ENCODE peak calls at places on chromosomes 16 and 17, in five cellular contexts. S is IMR-90, H is right lobe of liver, J is gastrocnemius medialis, B is HCT116. C is an unnamed sample.

GRCh38 chr17:79505199-79505598 is 105.7 kb downstream of the RBFOX3 start:
- DNase-seq in S (no peak), H (no peak), J (no peak), B (no peak), C (no peak)

GRCh38 chr17:83133302-83134121 is 54.1 kb downstream of the METRNL start:
- DNase-seq in S (no peak), H (no peak), J (no peak), B (no peak), C (peak; percentile 2)

GRCh38 chr17:11598274-11599221 is at the start of gene DNAH9:
- DNase-seq in S (no peak), H (peak; percentile 96), J (peak; percentile 82), B (no peak), C (peak; percentile 94)

GRCh38 chr17:79761894-79762570 is 15.9 kb upstream of the CBX2 start:
- DNase-seq in S (no peak), H (no peak), J (no peak), B (no peak), C (no peak)

GRCh38 chr17:37614823-37615222 is 5.6 kb upstream of the SYNRG start:
- DNase-seq in S (no peak), H (no peak), J (no peak), B (no peak), C (no peak)

GRCh38 chr17:17890773-17891759 is 54.3 kb upstream of the SREBF1 start:
- DNase-seq in S (peak; percentile 72), H (peak; percentile 66), J (no peak), B (peak; percentile 53), C (no peak)

GRCh38 chr17:61444831-61445230 is 7.4 kb upstream of the TBX4 start:
- DNase-seq in S (peak; percentile 79), H (no peak), J (no peak), B (no peak), C (no peak)

GRCh38 chr16:76157629-76158028 is 119.6 kb upstream of the CNTNAP4 start:
- DNase-seq in S (no peak), H (no peak), J (no peak), B (no peak), C (no peak)

GRCh38 chr16:13471036-13471435 is 448.9 kb upstream of the ERCC4 start:
- DNase-seq in S (no peak), H (no peak), J (no peak), B (no peak), C (no peak)

GRCh38 chr16:4468972-4469371 is 5.5 kb downstream of the NMRAL1 start:
- DNase-seq in S (no peak), H (no peak), J (no peak), B (no peak), C (no peak)

GRCh38 chr17:67636841-67637240 is 80.9 kb upstream of the NOL11 start:
- DNase-seq in S (peak; percentile 64), H (no peak), J (no peak), B (no peak), C (no peak)

GRCh38 chr17:81519284-81520020 is 6.9 kb upstream of the ACTG1 start:
- DNase-seq in S (no peak), H (peak; percentile 71), J (no peak), B (peak; percentile 80), C (no peak)

GRCh38 chr16:48623304-48624016 is 13.5 kb upstream of the N4BP1 start:
- DNase-seq in S (peak; percentile 75), H (peak; percentile 91), J (peak; percentile 66), B (peak; percentile 46), C (peak; percentile 84)

GRCh38 chr17:6517017-6517416 is 39.3 kb downstream of the PITPNM3 start:
- DNase-seq in S (no peak), H (no peak), J (no peak), B (no peak), C (no peak)

GRCh38 chr16:23523321-23523720 is 13.0 kb upstream of the GGA2 start:
- DNase-seq in S (no peak), H (no peak), J (no peak), B (no peak), C (no peak)

GRCh38 chr17:39631403-39631802 is 4.7 kb downstream of the PPP1R1B start:
- DNase-seq in S (no peak), H (no peak), J (no peak), B (no peak), C (no peak)

GRCh38 chr17:74484066-74484465 is 17.6 kb downstream of the CD300A start:
- DNase-seq in S (no peak), H (no peak), J (no peak), B (no peak), C (no peak)

GRCh38 chr17:77881545-77881944 is 77.0 kb upstream of the TNRC6C start:
- DNase-seq in S (peak; percentile 28), H (peak; percentile 73), J (peak; percentile 68), B (no peak), C (peak; percentile 94)

GRCh38 chr16:86042996-86043725 is 144.2 kb downstream of the IRF8 start:
- DNase-seq in S (no peak), H (no peak), J (no peak), B (no peak), C (no peak)

GRCh38 chr17:40937384-40937819 is at the start of gene KRT23:
- DNase-seq in S (no peak), H (no peak), J (no peak), B (no peak), C (no peak)

GRCh38 chr17:12422632-12423031 is 243.1 kb upstream of the MYOCD start:
- DNase-seq in S (no peak), H (no peak), J (no peak), B (no peak), C (peak; percentile 27)

GRCh38 chr16:30875881-30876791 is 17.7 kb downstream of the BCL7C start:
- DNase-seq in S (peak; percentile 26), H (no peak), J (no peak), B (no peak), C (no peak)

GRCh38 chr16:23712976-23713375 is at the start of gene ERN2:
- DNase-seq in S (no peak), H (no peak), J (no peak), B (no peak), C (no peak)

GRCh38 chr16:21101631-21102420 is 48.8 kb downstream of the DNAH3 start:
- DNase-seq in S (peak; percentile 20), H (no peak), J (no peak), B (peak; percentile 19), C (peak; percentile 13)

GRCh38 chr16:4519274-4520058 is 19.1 kb downstream of the CDIP1 start:
- DNase-seq in S (no peak), H (no peak), J (no peak), B (no peak), C (no peak)

GRCh38 chr17:56478836-56479447 is 114.6 kb upstream of the NOG start:
- DNase-seq in S (peak; percentile 25), H (no peak), J (no peak), B (peak; percentile 58), C (no peak)

GRCh38 chr16:30526137-30526822 is at the start of gene ZNF768:
- DNase-seq in S (no peak), H (peak; percentile 42), J (peak; percentile 35), B (no peak), C (no peak)

GRCh38 chr17:74455025-74455585 is 11.3 kb upstream of the CD300A start:
- DNase-seq in S (no peak), H (no peak), J (peak; percentile 40), B (no peak), C (peak; percentile 58)

GRCh38 chr17:68248199-68248825 is 469 bp downstream of the AMZ2 start:
- DNase-seq in S (peak; percentile 57), H (no peak), J (peak; percentile 63), B (no peak), C (no peak)

GRCh38 chr16:4859190-4859899 is 12.1 kb downstream of the UBN1 start:
- DNase-seq in S (no peak), H (no peak), J (no peak), B (no peak), C (no peak)

GRCh38 chr17:42286411-42287295 is 1.6 kb upstream of the STAT5A start:
- DNase-seq in S (no peak), H (no peak), J (peak; percentile 68), B (no peak), C (peak; percentile 49)

GRCh38 chr16:73068546-73069401 is 20.8 kb upstream of the ZFHX3 start:
- DNase-seq in S (peak; percentile 99), H (peak; percentile 47), J (peak; percentile 93), B (no peak), C (peak; percentile 83)

GRCh38 chr17:55089251-55089650 is 120.7 kb downstream of the STXBP4 start:
- DNase-seq in S (no peak), H (no peak), J (no peak), B (no peak), C (no peak)

GRCh38 chr17:55098765-55099164 is 130.2 kb downstream of the STXBP4 start:
- DNase-seq in S (no peak), H (no peak), J (no peak), B (no peak), C (no peak)

GRCh38 chr17:55089955-55090573 is 121.5 kb downstream of the STXBP4 start:
- DNase-seq in S (peak; percentile 18), H (no peak), J (no peak), B (peak; percentile 34), C (no peak)

DNA sequence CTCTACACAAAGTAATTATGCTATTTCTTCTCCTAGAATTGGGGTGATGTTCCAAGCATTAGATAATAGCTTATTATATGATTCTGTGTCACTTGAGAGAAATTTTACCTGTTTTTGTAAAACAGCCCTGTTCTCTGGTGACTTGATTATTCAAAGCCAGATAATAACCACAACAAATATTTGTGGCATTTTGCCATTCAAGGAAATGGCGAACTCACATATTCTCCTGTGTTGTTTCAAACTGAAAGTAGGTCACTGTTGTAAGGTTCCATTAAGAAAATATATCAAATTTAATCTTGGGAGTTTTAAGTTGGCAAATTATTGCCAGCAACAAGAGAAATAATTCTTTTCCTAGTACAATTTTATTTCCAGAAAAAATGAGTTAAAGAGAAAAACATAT is 124.8 kb downstream of the STXBP4 start:
- DNase-seq in S (no peak), H (no peak), J (no peak), B (no peak), C (no peak)
- H3K27ac ChIP-seq in S (no peak overlapping the region), H (no peak overlapping the region), J (no peak overlapping the region), B (no peak overlapping the region), C (no peak overlapping the region)

GRCh38 chr17:8885968-8886674 is 18.6 kb upstream of the PIK3R6 start:
- DNase-seq in S (no peak), H (no peak), J (no peak), B (peak; percentile 76), C (no peak)
- TF ChIP-seq POLR2A in S (no peak), H (no peak), J (no peak), B (no peak), C (no peak)

GRCh38 chr17:49915260-49915659 is 53.7 kb upstream of the DLX4 start:
- DNase-seq in S (no peak), H (no peak), J (no peak), B (no peak), C (no peak)
- H3K4me1 ChIP-seq in S (no peaks in the 10 kb centered on the region), H (no peaks in the 10 kb centered on the region), J (no peaks in the 10 kb centered on the region), B (peaks cover 6% of the 10 kb centered on the region), C (peaks cover 4% of the 10 kb centered on the region)

GRCh38 chr16:58389724-58390123 is 2.5 kb upstream of the GINS3 start:
- DNase-seq in S (no peak), H (no peak), J (no peak), B (no peak), C (no peak)

GRCh38 chr16:58392215-58393137 is at the start of gene GINS3:
- DNase-seq in S (peak; percentile 90), H (peak; percentile 87), J (peak; percentile 84), B (peak; percentile 86), C (peak; percentile 93)

DNA sequence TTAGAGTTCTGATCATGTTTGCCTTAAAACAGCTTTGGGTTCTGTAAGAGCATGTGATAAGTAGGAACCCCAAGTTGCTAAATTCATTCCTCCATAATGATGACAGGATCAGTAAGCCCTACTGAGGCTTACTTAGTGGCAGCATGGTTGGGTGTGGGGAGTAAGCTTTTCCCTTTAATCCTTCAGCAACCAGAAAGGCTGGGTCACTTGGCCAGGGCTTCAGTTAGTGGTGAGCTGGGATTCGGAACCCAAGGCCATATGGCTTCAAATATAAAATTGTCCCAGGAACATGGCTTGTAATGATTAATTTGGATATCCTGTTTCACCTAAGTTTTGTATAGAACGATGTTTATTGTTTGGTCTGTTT is 850 bp downstream of the GINS3 start:
- DNase-seq in S (no peak), H (no peak), J (no peak), B (no peak), C (no peak)
- H3K27ac ChIP-seq in S (no peak overlapping the region), H (no peak overlapping the region), J (peak overlapping the region; percentile 81), B (peak overlapping the region; percentile 85), C (peak overlapping the region; percentile 77)